ENCODE peak calls at places on chromosome 2, in six cellular contexts. Z is B cell, T is neural progenitor cell, B is cardiac fibroblast, R is pancreas, P is heart left ventricle. C is an unnamed sample.

GRCh38 chr2:168699834-168700417 is 102.5 kb upstream of the NOSTRIN start:
- DNase-seq in Z (no peak), T (no peak), B (peak; percentile 87), R (peak; percentile 13), P (peak; percentile 80), C (no peak)

GRCh38 chr2:6082619-6083018 is 390.4 kb downstream of the SOX11 start:
- DNase-seq in Z (no peak), T (peak; percentile 17), B (no peak), R (no peak), P (no peak), C (no peak)

GRCh38 chr2:61017003-61017555 is 441 bp upstream of the PEX13 start:
- DNase-seq in Z (peak; percentile 45), T (peak; percentile 77), B (peak; percentile 83), R (peak; percentile 77), P (peak; percentile 74), C (no peak)

GRCh38 chr2:202115385-202116060 is 42.5 kb downstream of the KIAA2012 start:
- DNase-seq in Z (no peak), T (no peak), B (peak; percentile 49), R (no peak), P (no peak), C (no peak)

GRCh38 chr2:233100192-233100998 is 40.3 kb downstream of the INPP5D start:
- DNase-seq in Z (peak; percentile 82), T (no peak), B (no peak), R (no peak), P (no peak), C (no peak)

GRCh38 chr2:38264649-38265322 is 112.3 kb downstream of the ATL2 start:
- DNase-seq in Z (no peak), T (no peak), B (no peak), R (no peak), P (no peak), C (no peak)

GRCh38 chr2:36387258-36387916 is 31.8 kb downstream of the CRIM1 start:
- DNase-seq in Z (no peak), T (no peak), B (peak; percentile 43), R (no peak), P (no peak), C (no peak)

GRCh38 chr2:22880161-22880560 is 504.8 kb upstream of the KLHL29 start:
- DNase-seq in Z (no peak), T (no peak), B (no peak), R (no peak), P (no peak), C (no peak)

GRCh38 chr2:42569883-42570282 is 1.5 kb downstream of the MTA3 start:
- DNase-seq in Z (no peak), T (no peak), B (peak; percentile 2), R (no peak), P (no peak), C (no peak)

GRCh38 chr2:217150236-217150635 is 290.4 kb upstream of the TNP1 start:
- DNase-seq in Z (no peak), T (no peak), B (peak; percentile 60), R (no peak), P (no peak), C (no peak)

GRCh38 chr2:8544786-8545631 is 136.8 kb upstream of the ID2 start:
- DNase-seq in Z (peak; percentile 71), T (peak; percentile 56), B (peak; percentile 63), R (no peak), P (peak; percentile 71), C (no peak)

GRCh38 chr2:8546319-8547283 is 135.3 kb upstream of the ID2 start:
- DNase-seq in Z (no peak), T (no peak), B (no peak), R (no peak), P (no peak), C (no peak)

GRCh38 chr2:8544168-8544785 is 137.6 kb upstream of the ID2 start:
- DNase-seq in Z (no peak), T (no peak), B (no peak), R (no peak), P (no peak), C (no peak)

GRCh38 chr2:8547284-8548064 is 134.4 kb upstream of the ID2 start:
- DNase-seq in Z (no peak), T (no peak), B (no peak), R (no peak), P (no peak), C (no peak)

GRCh38 chr2:8545676-8546318 is 136.1 kb upstream of the ID2 start:
- DNase-seq in Z (no peak), T (no peak), B (no peak), R (no peak), P (no peak), C (no peak)
- TF ChIP-seq CTCF in Z (no peak), T (no peak), B (no peak), R (no peak), P (no peak), C (no peak)

DNA sequence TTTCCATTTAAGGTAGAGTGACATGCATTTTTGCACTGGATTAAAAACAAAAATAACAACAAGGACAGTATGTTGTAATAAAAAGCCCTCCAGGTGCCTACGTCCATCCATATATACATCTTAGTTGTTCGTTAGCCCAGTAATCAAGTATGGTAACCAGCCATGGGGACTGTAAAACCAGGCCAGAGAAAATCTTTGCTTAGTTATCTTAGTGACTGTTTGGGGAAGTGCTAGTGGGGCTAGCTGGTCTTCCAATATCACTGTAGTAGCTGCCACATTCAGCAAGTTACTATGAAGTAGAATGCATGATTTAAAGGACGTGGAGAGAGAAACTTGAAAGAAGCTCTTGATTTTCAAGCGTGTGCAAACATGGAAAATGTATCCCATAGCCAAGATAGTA is 95.9 kb upstream of the STON1 start:
- DNase-seq in Z (no peak), T (no peak), B (no peak), R (no peak), P (no peak), C (no peak)
- TF ChIP-seq CTCF in Z (no peak), T (no peak), B (no peak), R (no peak), P (no peak), C (no peak)

GRCh38 chr2:96095116-96095636 is 21.2 kb downstream of the ADRA2B start:
- DNase-seq in Z (no peak), T (no peak), B (no peak), R (no peak), P (no peak), C (no peak)
- TF ChIP-seq CTCF in Z (no peak), T (no peak), B (no peak), R (no peak), P (no peak), C (no peak)

DNA sequence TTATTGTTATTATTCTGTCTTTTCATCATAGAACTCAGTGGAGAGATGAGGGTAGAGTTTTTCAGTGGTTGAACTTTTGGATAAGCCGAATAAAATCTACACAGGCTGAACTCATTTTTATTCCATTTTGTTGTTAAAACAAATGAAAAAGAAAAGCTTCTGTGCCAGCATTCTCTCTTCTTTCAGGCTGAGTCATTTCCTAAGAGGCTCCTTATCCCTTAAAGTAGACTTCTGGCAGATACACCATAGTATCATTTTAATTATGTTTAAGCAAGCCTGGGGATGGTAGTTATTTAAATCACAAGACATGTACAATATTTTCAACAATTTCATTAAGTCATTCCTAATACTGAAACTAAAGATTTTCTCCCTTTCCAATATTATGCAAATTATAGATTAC is 1364.0 kb upstream of the NRXN1 start:
- DNase-seq in Z (no peak), T (no peak), B (peak; percentile 49), R (no peak), P (no peak), C (no peak)
- TF ChIP-seq CTCF in Z (no peak), T (no peak), B (no peak), R (no peak), P (no peak), C (no peak)

DNA sequence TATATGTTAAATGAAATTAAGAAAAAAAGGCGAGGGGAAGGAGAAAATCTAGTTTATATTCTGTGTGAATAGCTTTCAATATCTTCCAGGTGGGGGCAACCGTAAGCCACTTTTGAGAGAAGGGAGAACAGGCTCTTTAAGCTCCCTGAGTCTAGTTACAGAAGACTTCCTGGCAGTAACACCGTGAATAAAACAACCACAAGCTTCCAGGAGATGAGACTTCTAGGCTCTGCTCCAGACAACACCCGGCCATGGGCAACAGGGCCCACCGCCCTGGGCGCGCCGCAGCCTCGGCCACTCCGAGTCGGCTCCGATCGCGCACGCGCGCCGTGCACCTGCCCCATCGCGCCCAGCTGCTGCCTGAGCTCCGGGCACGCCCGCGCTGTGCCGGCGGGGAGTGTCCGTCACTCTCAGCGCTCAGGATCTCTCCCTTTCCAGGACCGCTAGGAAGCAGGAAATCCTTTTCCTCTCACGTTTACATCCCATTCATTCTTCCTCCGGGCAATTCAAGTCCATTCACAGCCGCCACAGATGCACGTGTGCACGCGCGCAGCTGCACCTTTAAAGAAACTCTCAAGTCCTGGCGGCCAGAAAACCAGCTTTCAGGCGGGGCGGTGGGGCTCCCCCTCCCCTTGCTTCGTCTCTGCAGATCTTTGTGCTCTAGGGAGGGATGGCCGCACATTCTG is 19.4 kb upstream of the PAX3 start:
- DNase-seq in Z (peak; percentile 66), T (peak; percentile 92), B (peak; percentile 76), R (peak; percentile 33), P (no peak), C (no peak)
- TF ChIP-seq CTCF in Z (peak; percentile 58), T (peak; percentile 56), B (peak; percentile 50), R (peak; percentile 10), P (peak; percentile 18), C (peak; percentile 90)

GRCh38 chr2:213419980-213420379 is 135.7 kb downstream of the SPAG16 start:
- DNase-seq in Z (no peak), T (no peak), B (no peak), R (no peak), P (no peak), C (no peak)

GRCh38 chr2:213420829-213421385 is 136.6 kb downstream of the SPAG16 start:
- DNase-seq in Z (no peak), T (peak; percentile 15), B (no peak), R (no peak), P (no peak), C (no peak)

GRCh38 chr2:213411582-213412289 is 127.5 kb downstream of the SPAG16 start:
- DNase-seq in Z (no peak), T (no peak), B (no peak), R (no peak), P (no peak), C (no peak)

GRCh38 chr2:213416832-213417231 is 132.6 kb downstream of the SPAG16 start:
- DNase-seq in Z (no peak), T (no peak), B (no peak), R (no peak), P (no peak), C (no peak)

GRCh38 chr2:213415093-213415492 is 130.8 kb downstream of the SPAG16 start:
- DNase-seq in Z (no peak), T (no peak), B (no peak), R (no peak), P (no peak), C (no peak)
- TF ChIP-seq CTCF in Z (no peak), T (no peak), B (no peak), R (no peak), P (no peak), C (no peak)